ENCODE peak calls at places on chromosomes 5 and 9, in four cellular contexts. D is SK-N-SH, A is IMR-90, X is neural progenitor cell. L is an unnamed sample.

GRCh38 chr9:34501889-34502425 is 20.8 kb downstream of the ENHO start:
- DNase-seq in D (no peak), A (peak), X (peak), L (no peak)

GRCh38 chr5:148760945-148761638 is 65.3 kb upstream of the ADRB2 start:
- DNase-seq in D (no peak), A (no peak), X (no peak), L (no peak)

GRCh38 chr9:88732128-88732527 is 197.2 kb downstream of the NXNL2 start:
- DNase-seq in D (no peak), A (peak), X (no peak), L (no peak)

GRCh38 chr5:115450741-115451140 is 93.8 kb downstream of the FEM1C start:
- DNase-seq in D (no peak), A (peak), X (no peak), L (no peak)

GRCh38 chr9:134220311-134220710 is 55.9 kb upstream of the RNU6ATAC start:
- DNase-seq in D (peak), A (no peak), X (no peak), L (no peak)

GRCh38 chr5:77662615-77663014 is 24.1 kb upstream of the OTP start:
- DNase-seq in D (no peak), A (no peak), X (no peak), L (no peak)

GRCh38 chr9:22097712-22098111 is 88.6 kb upstream of the CDKN2B start:
- DNase-seq in D (no peak), A (peak), X (no peak), L (no peak)

GRCh38 chr5:172943283-172943841 is 15.9 kb upstream of the RPL26L1 start:
- DNase-seq in D (no peak), A (peak), X (peak), L (no peak)

GRCh38 chr9:109468927-109469326 is 29.2 kb downstream of the PTPN3 start:
- DNase-seq in D (no peak), A (no peak), X (no peak), L (no peak)

GRCh38 chr5:2755811-2756210 is 4.3 kb upstream of the IRX2 start:
- DNase-seq in D (no peak), A (no peak), X (peak), L (peak)

GRCh38 chr5:172769598-172770373 is 1.2 kb downstream of the DUSP1 start:
- DNase-seq in D (peak), A (peak), X (peak), L (no peak)

GRCh38 chr5:150619359-150620230 is 20.9 kb upstream of the SYNPO start:
- DNase-seq in D (no peak), A (peak), X (no peak), L (no peak)

GRCh38 chr9:3348169-3348568 is 177.6 kb downstream of the RFX3 start:
- DNase-seq in D (no peak), A (no peak), X (no peak), L (no peak)

GRCh38 chr9:109513871-109514270 is 15.8 kb upstream of the PTPN3 start:
- DNase-seq in D (no peak), A (no peak), X (no peak), L (no peak)

GRCh38 chr9:2970864-2971263 is 127.0 kb upstream of the PUM3 start:
- DNase-seq in D (no peak), A (no peak), X (no peak), L (no peak)

GRCh38 chr5:181260720-181261319 is at the start of gene TRIM52:
- DNase-seq in D (peak), A (peak), X (peak), L (peak)

GRCh38 chr9:6645153-6646027 is at the start of gene GLDC:
- DNase-seq in D (peak), A (no peak), X (peak), L (no peak)
- H2AFZ ChIP-seq in D (peak), A (peak), X (peak), L (no peak)

GRCh38 chr9:124617477-124618141 is 110.4 kb upstream of the NR5A1 start:
- DNase-seq in D (peak), A (peak), X (peak), L (peak)

GRCh38 chr9:124618476-124618875 is 111.3 kb upstream of the NR5A1 start:
- DNase-seq in D (no peak), A (no peak), X (no peak), L (no peak)

GRCh38 chr9:124613849-124614248 is 106.7 kb upstream of the NR5A1 start:
- DNase-seq in D (no peak), A (no peak), X (no peak), L (no peak)

GRCh38 chr9:124615100-124615742 is 108.0 kb upstream of the NR5A1 start:
- DNase-seq in D (no peak), A (no peak), X (no peak), L (no peak)

GRCh38 chr9:124616961-124617360 is 109.8 kb upstream of the NR5A1 start:
- DNase-seq in D (no peak), A (no peak), X (no peak), L (no peak)
- H2AFZ ChIP-seq in D (no peak), A (no peak), X (no peak), L (no peak)

DNA sequence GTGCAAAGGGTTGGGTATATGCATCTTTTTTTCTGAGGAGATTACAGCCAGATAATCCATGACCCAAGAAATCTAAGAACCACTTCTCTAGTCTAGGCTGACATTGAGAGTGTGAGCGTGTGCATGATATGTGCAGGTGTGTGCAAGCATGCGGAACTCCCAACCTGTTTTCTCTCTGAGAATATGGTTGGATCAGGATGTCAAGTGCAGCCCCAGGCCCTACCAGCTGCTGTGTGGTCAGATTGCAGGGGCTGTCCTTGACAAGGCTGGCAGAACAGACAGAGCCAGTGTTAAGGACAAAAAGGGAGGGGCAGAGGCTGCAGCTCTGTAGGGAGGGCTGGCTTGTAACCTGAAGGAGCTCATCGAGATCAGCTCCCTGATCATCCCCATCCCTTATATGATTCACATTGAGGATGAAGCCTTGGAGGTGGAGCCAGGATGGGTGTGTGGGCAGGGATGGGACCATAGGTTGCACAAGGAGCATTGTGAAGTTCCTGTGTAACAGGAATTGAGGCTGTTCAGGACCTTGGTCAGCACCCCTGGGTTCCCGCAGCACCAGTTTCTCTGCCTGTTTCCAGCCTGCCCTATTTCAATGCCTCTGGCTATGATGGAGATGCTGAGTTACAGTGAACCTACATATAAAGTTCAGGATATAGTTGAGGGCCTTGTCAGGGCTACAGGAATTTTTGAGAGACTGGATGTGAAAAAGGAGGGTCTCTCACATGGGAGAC is 52.6 kb upstream of the ARAP3 start:
- DNase-seq in D (peak), A (peak), X (peak), L (peak)
- H2AFZ ChIP-seq in D (no peak), A (no peak), X (no peak), L (no peak)

DNA sequence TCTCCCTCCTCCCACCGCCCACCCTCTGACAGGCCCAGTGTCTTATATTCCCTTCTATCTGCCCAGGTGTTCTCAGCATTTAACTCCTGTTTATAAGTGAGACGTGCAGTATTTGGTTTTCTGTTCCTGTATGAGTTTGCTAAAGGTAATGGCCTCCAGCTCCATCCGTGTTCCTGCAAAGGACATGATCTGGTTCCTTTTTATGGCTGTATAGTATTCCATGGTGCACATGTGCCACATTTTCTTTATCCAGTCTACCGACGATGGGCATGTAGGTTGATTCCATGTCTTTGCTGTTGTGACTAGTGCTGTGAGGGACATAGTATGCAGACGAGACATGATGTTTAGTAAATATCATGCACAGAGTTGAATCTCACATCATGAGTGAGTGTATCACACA is 7.0 kb upstream of the SLC6A19 start:
- DNase-seq in D (no peak), A (no peak), X (no peak), L (no peak)
- H2AFZ ChIP-seq in D (no peak), A (no peak), X (no peak), L (no peak)

GRCh38 chr5:86807046-86807712 is 189.4 kb downstream of the COX7C start:
- DNase-seq in D (no peak), A (no peak), X (no peak), L (no peak)
- H2AFZ ChIP-seq in D (no peak), A (no peak), X (no peak), L (no peak)

DNA sequence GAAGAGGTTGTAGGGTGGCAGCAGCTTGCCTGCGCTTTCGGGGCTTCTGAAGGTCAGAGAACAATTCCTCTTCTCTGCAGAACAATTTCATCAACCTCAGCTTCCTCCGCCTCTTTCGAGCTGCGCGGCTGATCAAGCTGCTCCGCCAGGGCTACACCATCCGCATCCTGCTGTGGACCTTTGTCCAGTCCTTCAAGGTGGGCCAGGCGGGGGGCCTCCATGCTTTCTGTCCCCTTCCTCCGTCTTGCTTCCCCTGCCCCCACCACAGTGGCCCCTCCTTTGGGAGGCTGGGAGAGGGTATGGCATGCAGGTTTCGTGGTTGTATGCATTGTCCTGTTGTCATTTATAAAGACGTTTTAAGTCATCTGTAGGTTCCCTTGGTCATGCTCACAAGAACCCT is 195.8 kb downstream of the CACNA1B start:
- DNase-seq in D (peak), A (no peak), X (no peak), L (no peak)
- H2AFZ ChIP-seq in D (no peak), A (no peak), X (no peak), L (no peak)

GRCh38 chr5:132388244-132389050 is 18.9 kb downstream of the SLC22A5 start:
- DNase-seq in D (no peak), A (peak), X (no peak), L (no peak)
- H2AFZ ChIP-seq in D (peak), A (peak), X (no peak), L (no peak)

GRCh38 chr5:112548246-112548982 is 129.3 kb upstream of the EPB41L4A start:
- DNase-seq in D (no peak), A (peak), X (no peak), L (no peak)

GRCh38 chr5:112549605-112550161 is 130.6 kb upstream of the EPB41L4A start:
- DNase-seq in D (no peak), A (no peak), X (no peak), L (no peak)

GRCh38 chr5:112546946-112547647 is 128.0 kb upstream of the EPB41L4A start:
- DNase-seq in D (no peak), A (no peak), X (no peak), L (no peak)

GRCh38 chr5:112551437-112552018 is 132.5 kb upstream of the EPB41L4A start:
- DNase-seq in D (peak), A (peak), X (peak), L (peak)

GRCh38 chr5:112549127-112549526 is 130.1 kb upstream of the EPB41L4A start:
- DNase-seq in D (no peak), A (no peak), X (no peak), L (no peak)
- H2AFZ ChIP-seq in D (no peak), A (no peak), X (no peak), L (no peak)

GRCh38 chr9:135500525-135501260 is at the start of gene MRPS2:
- DNase-seq in D (peak), A (peak), X (peak), L (peak)

GRCh38 chr9:135498381-135499126 is 1.9 kb upstream of the MRPS2 start:
- DNase-seq in D (peak), A (no peak), X (no peak), L (no peak)

GRCh38 chr9:135499326-135500070 is 984 bp upstream of the MRPS2 start:
- DNase-seq in D (peak), A (peak), X (peak), L (peak)

GRCh38 chr9:135501261-135502167 is 1.0 kb downstream of the MRPS2 start:
- DNase-seq in D (peak), A (no peak), X (no peak), L (no peak)

DNA sequence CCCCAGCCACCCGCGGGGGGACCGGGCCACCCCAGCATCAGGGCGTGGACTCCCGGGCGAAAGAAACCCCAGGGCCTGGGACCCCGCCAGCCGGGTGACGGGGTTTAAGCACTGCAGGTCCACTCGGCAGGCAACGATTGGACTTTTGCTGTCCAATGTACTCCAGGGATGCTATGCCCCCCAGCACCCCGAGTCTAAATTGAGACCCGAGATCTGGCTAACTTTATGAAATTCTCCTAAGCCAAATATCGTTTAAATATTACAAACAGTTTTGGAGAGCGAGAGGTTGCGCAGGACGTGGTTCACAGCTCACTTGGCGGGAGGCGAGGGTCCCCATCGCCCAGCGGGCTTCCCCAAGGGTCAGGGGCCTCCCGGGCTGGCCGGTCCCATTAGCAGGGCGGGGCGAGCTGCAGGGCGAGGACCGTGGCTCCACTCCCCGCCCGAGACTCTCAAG is 384 bp upstream of the MRPS2 start:
- DNase-seq in D (no peak), A (peak), X (no peak), L (no peak)
- H2AFZ ChIP-seq in D (peak), A (peak), X (peak), L (peak)

GRCh38 chr5:83586874-83587776 is 115.6 kb downstream of the VCAN start:
- DNase-seq in D (no peak), A (peak), X (no peak), L (no peak)

GRCh38 chr5:83589786-83590185 is 118.2 kb downstream of the VCAN start:
- DNase-seq in D (no peak), A (no peak), X (no peak), L (no peak)

GRCh38 chr5:83595217-83595616 is 123.7 kb downstream of the VCAN start:
- DNase-seq in D (no peak), A (no peak), X (no peak), L (no peak)

GRCh38 chr5:83590966-83591365 is 119.4 kb downstream of the VCAN start:
- DNase-seq in D (no peak), A (no peak), X (no peak), L (no peak)
- H2AFZ ChIP-seq in D (no peak), A (no peak), X (no peak), L (no peak)